ENCODE peak calls at places on chromosomes 3 and 15, in nine cellular contexts. K is stimulated activated CD8-positive, alpha-beta memory T cell treated with anti-CD3 and anti-CD28 coated beads, Interleukin-15, amount 100 ng/mL, for 1 hour; G is stimulated activated CD4-positive, alpha-beta T cell treated with anti-CD3 and anti-CD28 coated beads, Interleukin-4, amount 100 ng/mL, for 24 hours; L is B cell; B is heart left ventricle; Z is HTR-8/SVneo; D is A172; W is occipital lobe; E is kidney glomerular epithelial cell. R is an unnamed sample.

GRCh38 chr15:60044636-60045273 is 40.6 kb downstream of the FOXB1 start:
- DNase-seq in K (no peak), G (peak), L (no peak), B (no peak), Z (no peak), D (no peak), W (no peak), E (no peak), R (no peak)

GRCh38 chr15:67049351-67050044 is 15.9 kb upstream of the SMAD3 start:
- DNase-seq in K (no peak), G (no peak), L (no peak), B (no peak), Z (peak), D (peak), W (no peak), E (peak), R (peak)

GRCh38 chr15:62469478-62469873 is 304.4 kb upstream of the C2CD4B start:
- DNase-seq in K (no peak), G (no peak), L (no peak), B (no peak), Z (no peak), D (no peak), W (no peak), E (no peak), R (no peak)

GRCh38 chr15:100191161-100191560 is 150.6 kb downstream of the ADAMTS17 start:
- DNase-seq in K (no peak), G (no peak), L (no peak), B (no peak), Z (no peak), D (no peak), W (no peak), E (no peak), R (no peak)

GRCh38 chr15:74208901-74209559 is 6.4 kb upstream of the STRA6 start:
- DNase-seq in K (no peak), G (no peak), L (no peak), B (no peak), Z (peak), D (peak), W (no peak), E (peak), R (no peak)

GRCh38 chr15:55858661-55859060 is 115.7 kb upstream of the PRTG start:
- DNase-seq in K (no peak), G (no peak), L (no peak), B (no peak), Z (no peak), D (no peak), W (no peak), E (no peak), R (no peak)

GRCh38 chr15:65192016-65192415 is 6.9 kb upstream of the CLPX start:
- DNase-seq in K (no peak), G (no peak), L (no peak), B (no peak), Z (no peak), D (peak), W (no peak), E (no peak), R (peak)

GRCh38 chr3:100033184-100033583 is 81.1 kb downstream of the FILIP1L start:
- DNase-seq in K (no peak), G (no peak), L (no peak), B (no peak), Z (no peak), D (peak), W (no peak), E (peak), R (no peak)